ENCODE peak calls at places on chromosome 6, in nine cellular contexts. J, O, M, Q, Z, P, H, Y and I are unnamed samples.

GRCh38 chr6:35017461-35018183 is 123.5 kb downstream of the TCP11 start:
- DNase-seq in Y (no peak), Z (no peak), M (peak), P (peak), H (no peak), J (no peak), O (no peak), Q (no peak), I (no peak)

GRCh38 chr6:116144590-116144989 is 18.7 kb upstream of the COL10A1 start:
- DNase-seq in P (no peak), H (no peak), O (no peak), Q (no peak), Y (no peak), J (peak), M (peak), Z (no peak), I (no peak)

GRCh38 chr6:167337675-167338449 is 13.0 kb downstream of the TTLL2 start:
- DNase-seq in Q (no peak), H (no peak), J (no peak), P (no peak), M (no peak), Z (no peak), Y (no peak), O (no peak), I (no peak)

GRCh38 chr6:110484321-110484720 is 7.9 kb upstream of the SLC22A16 start:
- DNase-seq in Z (no peak), H (no peak), O (no peak), P (no peak), J (peak), Q (no peak), Y (no peak), M (peak), I (no peak)

GRCh38 chr6:44010411-44011349 is 116.6 kb downstream of the MRPL14 start:
- DNase-seq in H (no peak), Z (no peak), J (peak), P (peak), M (peak), Q (peak), Y (peak), O (no peak), I (peak)

GRCh38 chr6:168225471-168225901 is 94.1 kb downstream of the DACT2 start:
- DNase-seq in P (peak), Q (no peak), Z (no peak), Y (no peak), J (no peak), H (no peak), M (peak), O (no peak), I (no peak)

GRCh38 chr6:46174904-46175303 is 4.1 kb upstream of the ENPP5 start:
- DNase-seq in Y (no peak), J (no peak), Z (no peak), M (no peak), O (no peak), Q (no peak), P (no peak), H (no peak), I (no peak)

GRCh38 chr6:138227316-138227781 is 9.1 kb upstream of the PBOV1 start:
- DNase-seq in Y (no peak), H (no peak), M (no peak), O (no peak), Z (no peak), J (no peak), Q (no peak), P (no peak), I (no peak)

GRCh38 chr6:22437665-22438064 is 131.7 kb upstream of the HDGFL1 start:
- DNase-seq in P (no peak), H (no peak), Z (no peak), Q (no peak), O (no peak), M (no peak), Y (no peak), J (peak), I (no peak)

GRCh38 chr6:4459032-4459431 is 317.2 kb upstream of the CDYL start:
- DNase-seq in Z (no peak), O (no peak), M (peak), P (no peak), J (peak), H (no peak), Y (no peak), Q (no peak), I (peak)